ENCODE peak calls at places on chromosomes 11 and 22, in seven cellular contexts. D, G, A, P, W, L and V are unnamed samples.

GRCh38 chr11:114977596-114977995 is 299.3 kb downstream of the NXPE2 start:
- DNase-seq in D (no peak), G (no peak), A (no peak), L (no peak), W (no peak), P (no peak), V (no peak)

GRCh38 chr11:120432056-120433018 is 79.2 kb upstream of the GRIK4 start:
- DNase-seq in G (peak; percentile 100), L (no peak), D (peak; percentile 100), P (no peak), A (peak; percentile 38), W (no peak), V (no peak)

GRCh38 chr22:49005557-49005956 is 822.1 kb downstream of the BRD1 start:
- DNase-seq in W (no peak), P (no peak), G (no peak), L (no peak), D (no peak), A (no peak), V (no peak)

GRCh38 chr11:123755813-123756212 is 1.5 kb upstream of the OR6X1 start:
- DNase-seq in P (no peak), D (no peak), G (no peak), W (no peak), A (no peak), L (no peak), V (no peak)

GRCh38 chr22:30232716-30233218 is 13.8 kb downstream of the LIF start:
- DNase-seq in G (no peak), D (peak; percentile 75), W (no peak), L (no peak), P (no peak), A (no peak), V (no peak)

GRCh38 chr22:22593964-22594656 is 35.0 kb upstream of the PRAME start:
- DNase-seq in W (peak; percentile 29), P (no peak), D (peak; percentile 6), G (peak; percentile 66), L (peak; percentile 75), A (no peak), V (peak; percentile 35)

GRCh38 chr11:20026629-20027545 is 133.4 kb downstream of the DBX1 start:
- DNase-seq in D (no peak), A (no peak), W (no peak), L (peak; percentile 88), G (peak; percentile 84), P (peak; percentile 35), V (peak; percentile 97)

GRCh38 chr22:50144005-50144614 is 26.4 kb upstream of the PANX2 start:
- DNase-seq in A (no peak), L (no peak), D (no peak), G (no peak), P (no peak), W (no peak), V (no peak)

GRCh38 chr22:48968201-48968959 is 859.3 kb downstream of the BRD1 start:
- DNase-seq in D (no peak), A (no peak), L (peak; percentile 50), P (no peak), G (peak; percentile 1), W (no peak), V (no peak)

GRCh38 chr11:77115956-77116355 is 12.1 kb upstream of the MYO7A start:
- DNase-seq in A (no peak), W (no peak), P (no peak), D (no peak), L (no peak), G (no peak), V (no peak)

GRCh38 chr22:31378123-31378522 is 21.3 kb upstream of the DRG1 start:
- DNase-seq in P (peak; percentile 24), L (no peak), W (no peak), G (no peak), A (no peak), D (no peak), V (no peak)

GRCh38 chr11:83682645-83682973 is 396.4 kb upstream of the CCDC90B start:
- DNase-seq in W (no peak), D (no peak), G (no peak), P (no peak), L (no peak), A (no peak), V (no peak)

GRCh38 chr11:83681944-83682644 is 395.9 kb upstream of the CCDC90B start:
- DNase-seq in A (no peak), P (no peak), L (no peak), G (no peak), D (no peak), W (no peak), V (no peak)

GRCh38 chr11:83680351-83680750 is 394.2 kb upstream of the CCDC90B start:
- DNase-seq in W (no peak), D (no peak), A (no peak), L (peak; percentile 44), G (no peak), P (no peak), V (no peak)

GRCh38 chr11:83684071-83684470 is 397.9 kb upstream of the CCDC90B start:
- DNase-seq in L (no peak), P (no peak), A (no peak), W (no peak), D (no peak), G (no peak), V (no peak)

GRCh38 chr11:83681045-83681781 is 395.0 kb upstream of the CCDC90B start:
- DNase-seq in W (no peak), A (no peak), L (peak; percentile 60), P (no peak), D (no peak), G (no peak), V (no peak)
- H3K4me3 ChIP-seq in W (no peak overlapping the region), A (no peak overlapping the region), L (peak overlapping the region; percentile 30), P (peak overlapping the region; percentile 1), D (peak overlapping the region; percentile 33), G (peak overlapping the region; percentile 14), V (no peak overlapping the region)

GRCh38 chr11:32173977-32174376 is 83.1 kb downstream of the RCN1 start:
- DNase-seq in W (no peak), A (no peak), D (no peak), G (no peak), L (no peak), P (no peak), V (no peak)

GRCh38 chr11:32168924-32169323 is 78.0 kb downstream of the RCN1 start:
- DNase-seq in L (no peak), W (no peak), P (no peak), A (no peak), G (no peak), D (no peak), V (no peak)

GRCh38 chr11:32176223-32176811 is 85.4 kb downstream of the RCN1 start:
- DNase-seq in P (peak; percentile 52), G (peak; percentile 91), L (peak; percentile 86), W (peak; percentile 69), A (peak; percentile 65), D (peak; percentile 70), V (peak; percentile 64)

GRCh38 chr11:32172771-32173170 is 81.9 kb downstream of the RCN1 start:
- DNase-seq in P (no peak), W (no peak), L (peak; percentile 59), D (peak; percentile 3), G (no peak), A (no peak), V (no peak)

DNA sequence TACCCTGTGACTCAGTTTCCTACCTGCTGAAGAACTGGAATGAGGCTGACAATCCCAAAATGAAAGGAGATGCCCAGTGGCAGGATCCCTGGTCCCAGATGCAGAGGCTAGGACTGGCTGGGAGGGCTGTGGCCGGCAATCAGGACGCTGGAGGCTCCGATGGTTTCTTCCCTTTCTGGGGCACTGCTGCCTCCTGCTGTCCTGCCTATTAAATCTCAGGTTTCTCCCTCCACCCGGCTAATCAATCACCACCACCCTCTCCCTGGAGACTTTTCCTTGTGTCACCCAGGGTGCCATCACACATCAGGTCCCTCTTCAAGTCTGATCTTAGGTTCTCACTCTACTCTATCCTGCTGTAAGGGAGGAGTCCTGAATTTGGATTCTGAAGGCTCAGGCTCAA is 82.6 kb downstream of the RCN1 start:
- DNase-seq in W (no peak), D (peak; percentile 52), A (peak; percentile 29), G (peak; percentile 72), P (peak; percentile 21), L (peak; percentile 86), V (peak; percentile 29)
- H3K4me3 ChIP-seq in W (no peak overlapping the region), D (peak overlapping the region; percentile 36), A (no peak overlapping the region), G (peak overlapping the region; percentile 53), P (no peak overlapping the region), L (no peak overlapping the region), V (no peak overlapping the region)

GRCh38 chr11:33753304-33753703 is 17.1 kb upstream of the CD59 start:
- DNase-seq in P (no peak), G (peak; percentile 21), L (no peak), D (peak; percentile 78), W (no peak), A (no peak), V (no peak)
- H3K4me3 ChIP-seq in P (no peak overlapping the region), G (no peak overlapping the region), L (no peak overlapping the region), D (no peak overlapping the region), W (no peak overlapping the region), A (no peak overlapping the region), V (no peak overlapping the region)

GRCh38 chr22:33896154-33896800 is 24.0 kb downstream of the LARGE1 start:
- DNase-seq in A (no peak), P (no peak), D (no peak), W (no peak), L (no peak), G (no peak), V (no peak)
- H3K4me3 ChIP-seq in A (no peak overlapping the region), P (no peak overlapping the region), D (no peak overlapping the region), W (no peak overlapping the region), L (no peak overlapping the region), G (no peak overlapping the region), V (no peak overlapping the region)

GRCh38 chr11:65637794-65638317 is at the start of gene SIPA1:
- DNase-seq in W (peak; percentile 77), L (peak; percentile 95), D (peak; percentile 89), P (peak; percentile 79), G (peak; percentile 91), A (peak; percentile 58), V (no peak)

GRCh38 chr11:65640483-65641207 is 2.7 kb downstream of the SIPA1 start:
- DNase-seq in L (no peak), P (no peak), A (no peak), D (no peak), W (peak; percentile 55), G (no peak), V (no peak)

GRCh38 chr11:65642014-65642671 is 4.2 kb downstream of the SIPA1 start:
- DNase-seq in A (no peak), D (no peak), G (no peak), W (no peak), P (no peak), L (peak; percentile 62), V (no peak)

GRCh38 chr11:65641233-65642013 is 3.5 kb downstream of the SIPA1 start:
- DNase-seq in W (no peak), P (no peak), L (no peak), G (no peak), D (no peak), A (no peak), V (no peak)

DNA sequence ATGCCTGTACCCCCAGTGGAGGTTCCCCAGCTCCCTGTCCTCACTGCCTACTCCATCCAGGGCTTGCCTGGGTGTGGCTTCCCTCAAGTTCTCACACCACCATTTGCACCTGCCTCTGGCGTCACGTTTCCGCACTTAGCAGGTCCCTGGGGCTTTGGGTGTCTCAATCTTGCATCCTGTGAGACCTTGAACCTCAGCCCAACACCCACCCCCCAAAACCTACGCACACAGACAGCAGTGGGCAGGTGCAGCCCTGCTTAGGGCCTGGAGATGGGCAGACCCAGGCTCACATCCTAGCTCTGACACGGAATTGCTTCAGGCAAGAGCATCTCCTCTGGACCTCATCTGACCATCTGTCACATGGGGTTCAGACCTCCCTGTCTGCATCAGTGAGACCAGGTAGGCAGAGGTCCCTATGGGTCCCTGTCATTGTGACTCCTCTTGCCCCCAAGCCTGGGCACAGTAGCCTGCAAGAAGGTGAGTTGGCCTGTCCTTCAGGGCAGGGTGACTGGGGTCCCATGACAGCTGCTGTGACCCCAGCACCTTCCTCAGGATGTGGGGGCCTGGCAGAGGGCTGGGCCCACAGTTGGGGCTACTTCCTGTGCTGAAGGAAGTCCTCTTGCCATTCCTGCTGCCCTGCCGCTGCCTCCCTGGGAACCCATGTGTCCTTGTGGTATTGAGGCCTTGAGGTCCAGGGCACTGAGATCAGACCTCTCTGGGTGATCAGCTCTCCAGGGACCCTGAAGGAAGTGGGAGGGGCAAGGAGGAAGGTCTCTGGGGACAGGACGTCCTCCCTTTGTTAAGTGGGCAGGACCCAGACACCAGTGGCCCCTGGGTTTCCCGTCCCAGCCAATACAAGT is 2.0 kb downstream of the SIPA1 start:
- DNase-seq in D (no peak), A (no peak), W (peak; percentile 91), G (no peak), P (no peak), L (no peak), V (no peak)
- H3K4me3 ChIP-seq in D (no peak overlapping the region), A (no peak overlapping the region), W (peak overlapping the region; percentile 92), G (no peak overlapping the region), P (no peak overlapping the region), L (no peak overlapping the region), V (no peak overlapping the region)